ENCODE peak calls at places on chromosomes 13 and 19, in seven cellular contexts. One of them, this sample, is unnamed.

GRCh38 chr19:33048806-33049676 is 15.6 kb downstream of the RHPN2 start:
- DNase-seq in activated B cell treated with CpG ODN at 0.5 μM for 24 hours: no peak
- DNase-seq in memory B cell: no peak
- DNase-seq in HFF-Myc: no peak
- DNase-seq in anterior cingulate cortex: no peak
- DNase-seq in amniotic stem cell: no peak
- DNase-seq in GM03348: no peak
- DNase-seq in this sample: no peak

GRCh38 chr19:50728084-50728737 is 5.0 kb downstream of the CLEC11A start:
- DNase-seq in activated B cell treated with CpG ODN at 0.5 μM for 24 hours: no peak
- DNase-seq in memory B cell: no peak
- DNase-seq in HFF-Myc: peak
- DNase-seq in anterior cingulate cortex: peak
- DNase-seq in amniotic stem cell: no peak
- DNase-seq in GM03348: peak
- DNase-seq in this sample: peak

GRCh38 chr19:7783991-7784421 is 21.0 kb downstream of the CLEC4M start:
- DNase-seq in activated B cell treated with CpG ODN at 0.5 μM for 24 hours: no peak
- DNase-seq in memory B cell: no peak
- DNase-seq in HFF-Myc: no peak
- DNase-seq in anterior cingulate cortex: no peak
- DNase-seq in amniotic stem cell: no peak
- DNase-seq in GM03348: no peak
- DNase-seq in this sample: no peak

GRCh38 chr13:74444877-74445479 is 310.8 kb upstream of the KLF12 start:
- DNase-seq in activated B cell treated with CpG ODN at 0.5 μM for 24 hours: no peak
- DNase-seq in memory B cell: no peak
- DNase-seq in HFF-Myc: no peak
- DNase-seq in anterior cingulate cortex: no peak
- DNase-seq in amniotic stem cell: no peak
- DNase-seq in GM03348: no peak
- DNase-seq in this sample: peak

GRCh38 chr13:84446972-84447700 is 564.9 kb upstream of the SLITRK1 start:
- DNase-seq in activated B cell treated with CpG ODN at 0.5 μM for 24 hours: no peak
- DNase-seq in memory B cell: no peak
- DNase-seq in HFF-Myc: no peak
- DNase-seq in anterior cingulate cortex: no peak
- DNase-seq in amniotic stem cell: no peak
- DNase-seq in GM03348: peak
- DNase-seq in this sample: no peak

GRCh38 chr19:19039901-19040300 is 6.5 kb downstream of the ARMC6 start:
- DNase-seq in activated B cell treated with CpG ODN at 0.5 μM for 24 hours: no peak
- DNase-seq in memory B cell: peak
- DNase-seq in HFF-Myc: no peak
- DNase-seq in anterior cingulate cortex: no peak
- DNase-seq in amniotic stem cell: no peak
- DNase-seq in GM03348: no peak
- DNase-seq in this sample: no peak

GRCh38 chr13:80901111-80902014 is 560.4 kb upstream of the SPRY2 start:
- DNase-seq in activated B cell treated with CpG ODN at 0.5 μM for 24 hours: no peak
- DNase-seq in memory B cell: no peak
- DNase-seq in HFF-Myc: no peak
- DNase-seq in anterior cingulate cortex: no peak
- DNase-seq in amniotic stem cell: no peak
- DNase-seq in GM03348: no peak
- DNase-seq in this sample: no peak

GRCh38 chr13:97492257-97492656 is 58.3 kb downstream of the RAP2A start:
- DNase-seq in activated B cell treated with CpG ODN at 0.5 μM for 24 hours: no peak
- DNase-seq in memory B cell: no peak
- DNase-seq in HFF-Myc: no peak
- DNase-seq in anterior cingulate cortex: no peak
- DNase-seq in amniotic stem cell: no peak
- DNase-seq in GM03348: no peak
- DNase-seq in this sample: no peak

GRCh38 chr13:112888238-112889111 is 80.5 kb upstream of the MCF2L start:
- DNase-seq in activated B cell treated with CpG ODN at 0.5 μM for 24 hours: no peak
- DNase-seq in memory B cell: no peak
- DNase-seq in HFF-Myc: no peak
- DNase-seq in anterior cingulate cortex: no peak
- DNase-seq in amniotic stem cell: no peak
- DNase-seq in GM03348: no peak
- DNase-seq in this sample: no peak

GRCh38 chr19:40163541-40164129 is 27.6 kb upstream of the MAP3K10 start:
- DNase-seq in activated B cell treated with CpG ODN at 0.5 μM for 24 hours: no peak
- DNase-seq in memory B cell: peak
- DNase-seq in HFF-Myc: no peak
- DNase-seq in anterior cingulate cortex: no peak
- DNase-seq in amniotic stem cell: no peak
- DNase-seq in GM03348: no peak
- DNase-seq in this sample: no peak

GRCh38 chr19:51971624-51972023 is 15.0 kb downstream of the ZNF350 start:
- DNase-seq in activated B cell treated with CpG ODN at 0.5 μM for 24 hours: no peak
- DNase-seq in memory B cell: peak
- DNase-seq in HFF-Myc: no peak
- DNase-seq in anterior cingulate cortex: no peak
- DNase-seq in amniotic stem cell: no peak
- DNase-seq in GM03348: no peak
- DNase-seq in this sample: no peak

GRCh38 chr13:77510156-77510555 is 25.4 kb upstream of the SCEL start:
- DNase-seq in activated B cell treated with CpG ODN at 0.5 μM for 24 hours: no peak
- DNase-seq in memory B cell: no peak
- DNase-seq in HFF-Myc: no peak
- DNase-seq in anterior cingulate cortex: no peak
- DNase-seq in amniotic stem cell: no peak
- DNase-seq in GM03348: no peak
- DNase-seq in this sample: no peak

GRCh38 chr19:13717194-13717643 is 47.1 kb upstream of the MRI1 start:
- DNase-seq in activated B cell treated with CpG ODN at 0.5 μM for 24 hours: no peak
- DNase-seq in memory B cell: no peak
- DNase-seq in HFF-Myc: no peak
- DNase-seq in anterior cingulate cortex: no peak
- DNase-seq in amniotic stem cell: no peak
- DNase-seq in GM03348: no peak
- DNase-seq in this sample: no peak

GRCh38 chr13:110390572-110390971 is 83.5 kb downstream of the COL4A2 start:
- DNase-seq in activated B cell treated with CpG ODN at 0.5 μM for 24 hours: no peak
- DNase-seq in memory B cell: no peak
- DNase-seq in HFF-Myc: peak
- DNase-seq in anterior cingulate cortex: no peak
- DNase-seq in amniotic stem cell: peak
- DNase-seq in GM03348: no peak
- DNase-seq in this sample: no peak

GRCh38 chr19:35986664-35987570 is 8.1 kb upstream of the SDHAF1 start:
- DNase-seq in activated B cell treated with CpG ODN at 0.5 μM for 24 hours: peak
- DNase-seq in memory B cell: no peak
- DNase-seq in HFF-Myc: no peak
- DNase-seq in anterior cingulate cortex: peak
- DNase-seq in amniotic stem cell: no peak
- DNase-seq in GM03348: peak
- DNase-seq in this sample: peak

GRCh38 chr13:103351035-103351828 is 285.0 kb upstream of the SLC10A2 start:
- DNase-seq in activated B cell treated with CpG ODN at 0.5 μM for 24 hours: no peak
- DNase-seq in memory B cell: no peak
- DNase-seq in HFF-Myc: no peak
- DNase-seq in anterior cingulate cortex: no peak
- DNase-seq in amniotic stem cell: no peak
- DNase-seq in GM03348: no peak
- DNase-seq in this sample: no peak

GRCh38 chr13:51370811-51371210 is 31.3 kb downstream of the SERPINE3 start:
- DNase-seq in activated B cell treated with CpG ODN at 0.5 μM for 24 hours: no peak
- DNase-seq in memory B cell: no peak
- DNase-seq in HFF-Myc: no peak
- DNase-seq in anterior cingulate cortex: no peak
- DNase-seq in amniotic stem cell: no peak
- DNase-seq in GM03348: no peak
- DNase-seq in this sample: no peak

GRCh38 chr19:799076-799881 is 2.0 kb downstream of the PTBP1 start:
- DNase-seq in activated B cell treated with CpG ODN at 0.5 μM for 24 hours: no peak
- DNase-seq in memory B cell: no peak
- DNase-seq in HFF-Myc: no peak
- DNase-seq in anterior cingulate cortex: no peak
- DNase-seq in amniotic stem cell: no peak
- DNase-seq in GM03348: no peak
- DNase-seq in this sample: peak

GRCh38 chr19:44587863-44588752 is 25.3 kb upstream of the IGSF23 start:
- DNase-seq in activated B cell treated with CpG ODN at 0.5 μM for 24 hours: no peak
- DNase-seq in memory B cell: no peak
- DNase-seq in HFF-Myc: peak
- DNase-seq in anterior cingulate cortex: no peak
- DNase-seq in amniotic stem cell: peak
- DNase-seq in GM03348: peak
- DNase-seq in this sample: no peak

GRCh38 chr13:29702912-29703351 is 107.4 kb upstream of the SLC7A1 start:
- DNase-seq in activated B cell treated with CpG ODN at 0.5 μM for 24 hours: no peak
- DNase-seq in memory B cell: no peak
- DNase-seq in HFF-Myc: peak
- DNase-seq in anterior cingulate cortex: no peak
- DNase-seq in amniotic stem cell: peak
- DNase-seq in GM03348: peak
- DNase-seq in this sample: no peak

GRCh38 chr19:56162258-56162657 is 13.6 kb upstream of the GALP start:
- DNase-seq in activated B cell treated with CpG ODN at 0.5 μM for 24 hours: no peak
- DNase-seq in memory B cell: no peak
- DNase-seq in HFF-Myc: no peak
- DNase-seq in anterior cingulate cortex: no peak
- DNase-seq in amniotic stem cell: no peak
- DNase-seq in GM03348: no peak
- DNase-seq in this sample: no peak

GRCh38 chr19:33865306-33865705 is 68.6 kb downstream of the KCTD15 start:
- DNase-seq in activated B cell treated with CpG ODN at 0.5 μM for 24 hours: no peak
- DNase-seq in memory B cell: no peak
- DNase-seq in HFF-Myc: no peak
- DNase-seq in anterior cingulate cortex: no peak
- DNase-seq in amniotic stem cell: no peak
- DNase-seq in GM03348: no peak
- DNase-seq in this sample: no peak

GRCh38 chr13:26053418-26053980 is 1.7 kb upstream of the SHISA2 start:
- DNase-seq in activated B cell treated with CpG ODN at 0.5 μM for 24 hours: no peak
- DNase-seq in memory B cell: no peak
- DNase-seq in HFF-Myc: no peak
- DNase-seq in anterior cingulate cortex: no peak
- DNase-seq in amniotic stem cell: no peak
- DNase-seq in GM03348: no peak
- DNase-seq in this sample: no peak

GRCh38 chr19:43648633-43649032 is 9.0 kb upstream of the CADM4 start:
- DNase-seq in activated B cell treated with CpG ODN at 0.5 μM for 24 hours: no peak
- DNase-seq in memory B cell: no peak
- DNase-seq in HFF-Myc: no peak
- DNase-seq in anterior cingulate cortex: no peak
- DNase-seq in amniotic stem cell: no peak
- DNase-seq in GM03348: no peak
- DNase-seq in this sample: no peak

GRCh38 chr19:48695743-48696352 is at the start of gene FUT2:
- DNase-seq in activated B cell treated with CpG ODN at 0.5 μM for 24 hours: no peak
- DNase-seq in memory B cell: no peak
- DNase-seq in HFF-Myc: no peak
- DNase-seq in anterior cingulate cortex: no peak
- DNase-seq in amniotic stem cell: no peak
- DNase-seq in GM03348: no peak
- DNase-seq in this sample: no peak

GRCh38 chr13:37929308-37929707 is 59.7 kb upstream of the TRPC4 start:
- DNase-seq in activated B cell treated with CpG ODN at 0.5 μM for 24 hours: no peak
- DNase-seq in memory B cell: no peak
- DNase-seq in HFF-Myc: no peak
- DNase-seq in anterior cingulate cortex: no peak
- DNase-seq in amniotic stem cell: no peak
- DNase-seq in GM03348: no peak
- DNase-seq in this sample: no peak

GRCh38 chr19:7729831-7730285 is 2.1 kb downstream of the CLEC4G start:
- DNase-seq in activated B cell treated with CpG ODN at 0.5 μM for 24 hours: no peak
- DNase-seq in memory B cell: no peak
- DNase-seq in HFF-Myc: no peak
- DNase-seq in anterior cingulate cortex: no peak
- DNase-seq in amniotic stem cell: no peak
- DNase-seq in GM03348: no peak
- DNase-seq in this sample: no peak

GRCh38 chr13:53249236-53249635 is 220.6 kb downstream of the OLFM4 start:
- DNase-seq in activated B cell treated with CpG ODN at 0.5 μM for 24 hours: no peak
- DNase-seq in memory B cell: no peak
- DNase-seq in HFF-Myc: no peak
- DNase-seq in anterior cingulate cortex: no peak
- DNase-seq in amniotic stem cell: no peak
- DNase-seq in GM03348: no peak
- DNase-seq in this sample: no peak

GRCh38 chr13:101512650-101513049 is 60.2 kb downstream of the ITGBL1 start:
- DNase-seq in activated B cell treated with CpG ODN at 0.5 μM for 24 hours: no peak
- DNase-seq in memory B cell: no peak
- DNase-seq in HFF-Myc: no peak
- DNase-seq in anterior cingulate cortex: no peak
- DNase-seq in amniotic stem cell: no peak
- DNase-seq in GM03348: peak
- DNase-seq in this sample: no peak

GRCh38 chr19:47495478-47496372 is 11.7 kb upstream of the KPTN start:
- DNase-seq in activated B cell treated with CpG ODN at 0.5 μM for 24 hours: no peak
- DNase-seq in memory B cell: no peak
- DNase-seq in HFF-Myc: no peak
- DNase-seq in anterior cingulate cortex: peak
- DNase-seq in amniotic stem cell: no peak
- DNase-seq in GM03348: no peak
- DNase-seq in this sample: no peak

GRCh38 chr19:4831351-4832340 is at the start of gene TICAM1:
- DNase-seq in activated B cell treated with CpG ODN at 0.5 μM for 24 hours: peak
- DNase-seq in memory B cell: peak
- DNase-seq in HFF-Myc: no peak
- DNase-seq in anterior cingulate cortex: peak
- DNase-seq in amniotic stem cell: peak
- DNase-seq in GM03348: peak
- DNase-seq in this sample: peak

GRCh38 chr19:28887920-28888618 is 324.9 kb downstream of the UQCRFS1 start:
- DNase-seq in activated B cell treated with CpG ODN at 0.5 μM for 24 hours: no peak
- DNase-seq in memory B cell: no peak
- DNase-seq in HFF-Myc: no peak
- DNase-seq in anterior cingulate cortex: no peak
- DNase-seq in amniotic stem cell: no peak
- DNase-seq in GM03348: no peak
- DNase-seq in this sample: no peak

GRCh38 chr19:51368366-51369282 is at the start of gene CLDND2:
- DNase-seq in activated B cell treated with CpG ODN at 0.5 μM for 24 hours: no peak
- DNase-seq in memory B cell: no peak
- DNase-seq in HFF-Myc: no peak
- DNase-seq in anterior cingulate cortex: no peak
- DNase-seq in amniotic stem cell: no peak
- DNase-seq in GM03348: peak
- DNase-seq in this sample: no peak

GRCh38 chr19:2436384-2436783 is 9.0 kb upstream of the TIMM13 start:
- DNase-seq in activated B cell treated with CpG ODN at 0.5 μM for 24 hours: no peak
- DNase-seq in memory B cell: no peak
- DNase-seq in HFF-Myc: no peak
- DNase-seq in anterior cingulate cortex: no peak
- DNase-seq in amniotic stem cell: no peak
- DNase-seq in GM03348: no peak
- DNase-seq in this sample: no peak

GRCh38 chr19:46536391-46536790 is 40.7 kb upstream of the PNMA8B start:
- DNase-seq in activated B cell treated with CpG ODN at 0.5 μM for 24 hours: no peak
- DNase-seq in memory B cell: no peak
- DNase-seq in HFF-Myc: no peak
- DNase-seq in anterior cingulate cortex: no peak
- DNase-seq in amniotic stem cell: no peak
- DNase-seq in GM03348: no peak
- DNase-seq in this sample: no peak